ENCODE peak calls at places on chromosomes 12 and 14, in nine cellular contexts. Z is kidney epithelial cell, L is transverse colon, S is Peyer's patch, H is lower lobe of right lung, N is fibroblast of lung, X is GM23338, Y is keratinocyte, D is lung. T is an unnamed sample.

GRCh38 chr12:6899837-6900519 is 4.6 kb upstream of the LRRC23 start:
- DNase-seq in Z (no peak), L (peak), S (peak), H (peak), N (peak), X (peak), Y (no peak), D (peak), T (peak)

GRCh38 chr14:41606249-41607118 is at the start of gene LRFN5:
- DNase-seq in Z (no peak), L (no peak), S (no peak), H (no peak), N (peak), X (peak), Y (no peak), D (peak), T (peak)

GRCh38 chr12:100823988-100824387 is 29.4 kb downstream of the ANO4 start:
- DNase-seq in Z (no peak), L (no peak), S (no peak), H (no peak), N (peak), X (no peak), Y (no peak), D (no peak), T (peak)

GRCh38 chr14:30064454-30064853 is 136.8 kb upstream of the PRKD1 start:
- DNase-seq in Z (no peak), L (no peak), S (no peak), H (no peak), N (no peak), X (no peak), Y (no peak), D (no peak), T (peak)

GRCh38 chr14:64835431-64835830 is 44.3 kb downstream of the SPTB start:
- DNase-seq in Z (no peak), L (no peak), S (no peak), H (no peak), N (no peak), X (no peak), Y (no peak), D (no peak), T (no peak)

GRCh38 chr14:53333809-53334208 is 180.7 kb upstream of the DDHD1 start:
- DNase-seq in Z (no peak), L (no peak), S (no peak), H (no peak), N (no peak), X (no peak), Y (no peak), D (no peak), T (no peak)

GRCh38 chr12:124778411-124778810 is 85.3 kb downstream of the SCARB1 start:
- DNase-seq in Z (no peak), L (no peak), S (no peak), H (no peak), N (no peak), X (no peak), Y (no peak), D (no peak), T (no peak)

GRCh38 chr12:20487519-20487918 is 119.2 kb downstream of the PDE3A start:
- DNase-seq in Z (no peak), L (no peak), S (no peak), H (no peak), N (no peak), X (no peak), Y (no peak), D (no peak), T (peak)

GRCh38 chr12:53232641-53233538 is 881 bp upstream of the RARG start:
- DNase-seq in Z (no peak), L (peak), S (no peak), H (peak), N (peak), X (peak), Y (no peak), D (no peak), T (peak)

GRCh38 chr12:109681986-109682707 is 31.5 kb upstream of the FAM222A start:
- DNase-seq in Z (no peak), L (no peak), S (no peak), H (no peak), N (no peak), X (no peak), Y (no peak), D (no peak), T (no peak)

GRCh38 chr12:109679716-109680520 is 33.7 kb upstream of the FAM222A start:
- DNase-seq in Z (no peak), L (no peak), S (no peak), H (no peak), N (no peak), X (peak), Y (no peak), D (no peak), T (no peak)

GRCh38 chr12:109682708-109683060 is 30.9 kb upstream of the FAM222A start:
- DNase-seq in Z (no peak), L (no peak), S (no peak), H (no peak), N (no peak), X (no peak), Y (no peak), D (no peak), T (no peak)

GRCh38 chr12:109678732-109679131 is 34.9 kb upstream of the FAM222A start:
- DNase-seq in Z (no peak), L (peak), S (no peak), H (no peak), N (no peak), X (no peak), Y (no peak), D (no peak), T (no peak)

DNA sequence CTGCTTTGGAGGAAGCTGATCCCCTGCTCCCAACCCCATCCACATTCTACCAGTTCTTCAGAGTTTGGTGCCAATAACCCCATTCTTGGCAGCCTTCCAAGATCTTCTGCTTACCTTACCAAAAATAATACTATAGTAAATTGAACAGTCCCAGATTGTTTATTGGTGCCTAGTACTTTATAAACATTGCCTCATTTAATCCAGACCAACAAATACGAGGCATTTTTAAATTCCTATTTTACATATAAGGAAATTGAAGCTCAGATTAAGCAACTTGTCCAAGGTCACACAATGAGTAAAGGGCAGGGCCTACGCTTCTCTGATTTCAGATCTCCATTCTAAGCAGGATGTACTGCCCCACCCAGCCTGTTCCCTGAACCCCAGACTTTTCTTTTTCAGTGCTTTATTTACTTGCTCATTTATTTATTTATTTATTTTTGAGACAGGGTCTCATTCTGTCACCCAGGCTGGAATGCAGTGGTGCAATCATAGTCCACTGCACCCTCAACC is 33.0 kb upstream of the FAM222A start:
- DNase-seq in Z (no peak), L (peak), S (no peak), H (no peak), N (no peak), X (no peak), Y (no peak), D (no peak), T (no peak)
- TF ChIP-seq CTCF in Z (no peak), L (no peak), S (no peak), H (no peak), N (no peak), X (no peak), Y (no peak), D (no peak), T (no peak)

DNA sequence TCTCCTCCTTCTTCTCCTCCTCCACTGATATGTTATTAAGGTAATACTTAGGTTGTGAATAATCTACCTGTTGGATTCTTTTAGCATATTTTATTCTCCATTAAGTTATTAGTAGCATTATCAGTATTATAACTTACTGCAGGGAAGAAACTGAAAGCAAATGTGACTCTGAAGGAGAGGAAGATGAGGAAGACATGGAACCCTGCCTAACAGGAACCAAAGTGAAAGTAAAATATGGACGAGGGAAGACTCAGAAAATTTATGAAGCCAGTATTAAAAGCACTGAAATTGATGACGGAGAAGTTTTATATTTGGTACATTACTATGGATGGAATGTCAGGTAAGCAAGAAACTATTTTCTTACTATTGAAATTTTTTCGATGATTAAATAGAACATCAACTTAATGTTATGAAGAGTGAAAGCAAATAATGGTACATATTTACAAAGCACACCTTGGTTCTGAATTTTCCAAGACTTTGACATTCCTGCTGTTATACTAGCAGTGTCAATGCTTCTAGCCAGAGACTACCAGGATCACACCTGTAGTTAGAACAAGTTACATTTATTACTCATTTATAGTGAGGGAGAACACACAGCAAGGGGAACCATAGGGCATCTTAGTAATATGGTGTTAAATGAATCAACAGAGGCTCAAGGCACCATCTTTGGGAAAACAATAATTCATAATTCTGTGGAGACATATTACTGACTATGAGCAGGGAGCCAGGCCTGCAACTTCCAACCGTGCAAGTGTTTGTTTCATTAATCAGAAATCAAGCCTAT is 42.0 kb upstream of the TOMM20L start:
- DNase-seq in Z (no peak), L (no peak), S (no peak), H (no peak), N (no peak), X (no peak), Y (no peak), D (no peak), T (peak)
- H3K4me3 ChIP-seq in Z (no peak), L (no peak), S (peak), H (peak), N (peak), X (no peak), Y (peak), D (no peak), T (no peak)

GRCh38 chr14:23895480-23895879 is 58.1 kb upstream of the DHRS4 start:
- DNase-seq in Z (no peak), L (no peak), S (no peak), H (no peak), N (no peak), X (peak), Y (no peak), D (no peak), T (peak)
- TF ChIP-seq CTCF in Z (peak), L (no peak), S (no peak), H (no peak), N (peak), X (peak), Y (no peak), D (no peak), T (no peak)

GRCh38 chr14:68230941-68231717 is 411.6 kb downstream of the RAD51B start:
- DNase-seq in Z (no peak), L (no peak), S (no peak), H (no peak), N (peak), X (peak), Y (no peak), D (no peak), T (peak)
- H3K4me3 ChIP-seq in Z (no peak), L (no peak), S (no peak), H (no peak), N (no peak), X (peak), Y (no peak), D (no peak), T (no peak)

GRCh38 chr14:48536318-48536717 is 860.9 kb upstream of the MDGA2 start:
- DNase-seq in Z (no peak), L (no peak), S (no peak), H (no peak), N (no peak), X (peak), Y (no peak), D (no peak), T (no peak)
- TF ChIP-seq CTCF in Z (peak), L (no peak), S (no peak), H (no peak), N (no peak), X (peak), Y (no peak), D (no peak), T (no peak)